ENCODE peak calls at places on chromosomes 11 and 22, in seven cellular contexts. P, V, O, X, Z, I and S are unnamed samples.

GRCh38 chr11:60951909-60952741 is at the start of gene SLC15A3:
- DNase-seq in P (no peak), V (no peak), O (no peak), X (no peak), Z (peak), I (no peak), S (no peak)

GRCh38 chr11:2315395-2316168 is 13.8 kb downstream of the TSPAN32 start:
- DNase-seq in P (no peak), V (no peak), O (no peak), X (no peak), Z (no peak), I (no peak), S (no peak)

GRCh38 chr11:125874556-125875124 is 12.8 kb upstream of the HYLS1 start:
- DNase-seq in P (no peak), V (no peak), O (peak), X (peak), Z (no peak), I (peak), S (peak)

GRCh38 chr22:19761022-19761499 is 483 bp downstream of the TBX1 start:
- DNase-seq in P (no peak), V (no peak), O (no peak), X (no peak), Z (no peak), I (no peak), S (no peak)

GRCh38 chr11:100484948-100485347 is 202.1 kb upstream of the ARHGAP42 start:
- DNase-seq in P (no peak), V (no peak), O (no peak), X (no peak), Z (no peak), I (no peak), S (no peak)

GRCh38 chr11:18061351-18061750 is 15.3 kb upstream of the TPH1 start:
- DNase-seq in P (no peak), V (no peak), O (no peak), X (no peak), Z (no peak), I (no peak), S (no peak)

GRCh38 chr11:63532799-63533475 is 3.7 kb upstream of the PLAAT4 start:
- DNase-seq in P (no peak), V (no peak), O (no peak), X (no peak), Z (no peak), I (no peak), S (no peak)

GRCh38 chr22:29040385-29041275 is 21.0 kb downstream of the C22orf31 start:
- DNase-seq in P (peak), V (no peak), O (peak), X (peak), Z (peak), I (peak), S (peak)

GRCh38 chr11:75523811-75524401 is 1.8 kb downstream of the GDPD5 start:
- DNase-seq in P (no peak), V (no peak), O (no peak), X (no peak), Z (no peak), I (no peak), S (no peak)

GRCh38 chr22:45709004-45709739 is 37.5 kb downstream of the ATXN10 start:
- DNase-seq in P (peak), V (no peak), O (no peak), X (no peak), Z (no peak), I (no peak), S (no peak)